ENCODE peak calls at places on chromosomes 11 and 22, in eight cellular contexts. L is activated CD8-positive, alpha-beta T cell treated with anti-CD3 and anti-CD28 coated beads for 36 hours; C is NCI-H1417; K is WTC11; G is left lung; M is IMR-90; P is NCI-H345; T is stimulated activated CD4-positive, alpha-beta T cell treated with anti-CD3 and anti-CD28 coated beads, Interleukin-12 subunit alpha, Interleukin-12 subunit beta, amount 100 ng/mL, for 24 hours. V is an unnamed sample.

GRCh38 chr11:63620928-63621539 is 6.8 kb upstream of the PLAAT3 start:
- DNase-seq in M (no peak), K (no peak), P (no peak), C (no peak), L (no peak), G (no peak), T (no peak), V (no peak)

GRCh38 chr11:46877580-46877979 is 31.5 kb upstream of the CKAP5 start:
- DNase-seq in T (no peak), G (no peak), L (no peak), C (no peak), K (no peak), M (no peak), P (no peak), V (no peak)

GRCh38 chr11:92886243-92886905 is 83.1 kb upstream of the MTNR1B start:
- DNase-seq in C (peak; percentile 95), P (peak; percentile 82), L (peak; percentile 38), K (peak; percentile 32), G (no peak), T (no peak), M (peak; percentile 61), V (peak; percentile 41)

GRCh38 chr11:12264361-12264760 is 113.0 kb upstream of the PARVA start:
- DNase-seq in K (no peak), G (no peak), T (no peak), C (no peak), L (no peak), M (no peak), P (no peak), V (no peak)

GRCh38 chr11:110092577-110093406 is at the start of gene ZC3H12C:
- DNase-seq in C (peak; percentile 96), G (peak; percentile 91), L (peak; percentile 63), K (peak; percentile 79), M (peak; percentile 90), P (peak; percentile 73), T (peak; percentile 35), V (peak; percentile 27)

GRCh38 chr11:33895752-33896137 is 3.9 kb upstream of the LMO2 start:
- DNase-seq in K (no peak), P (peak; percentile 29), M (no peak), T (no peak), L (no peak), G (no peak), C (peak; percentile 69), V (no peak)

GRCh38 chr22:25357606-25358420 is 138.4 kb downstream of the CRYBB2 start:
- DNase-seq in T (no peak), K (no peak), C (no peak), M (no peak), G (no peak), L (no peak), P (no peak), V (no peak)

GRCh38 chr11:6530848-6531247 is 33.8 kb downstream of the DNHD1 start:
- DNase-seq in G (no peak), C (no peak), T (no peak), L (no peak), P (no peak), K (no peak), M (peak; percentile 17), V (no peak)

GRCh38 chr22:50728523-50728931 is 9.5 kb upstream of the ACR start:
- DNase-seq in T (no peak), K (peak; percentile 6), G (peak; percentile 55), C (no peak), P (no peak), L (no peak), M (no peak), V (no peak)

GRCh38 chr22:29117799-29118477 is 45.1 kb downstream of the KREMEN1 start:
- DNase-seq in M (peak; percentile 24), L (no peak), T (no peak), P (no peak), K (no peak), C (no peak), G (no peak), V (no peak)

GRCh38 chr11:69967484-69967883 is 110.6 kb upstream of the ANO1 start:
- DNase-seq in M (no peak), G (no peak), P (no peak), K (no peak), C (no peak), L (no peak), T (no peak), V (no peak)

GRCh38 chr11:43567396-43567975 is 113.1 kb upstream of the HSD17B12 start:
- DNase-seq in M (peak; percentile 56), G (no peak), L (no peak), P (peak; percentile 48), T (no peak), K (no peak), C (peak; percentile 78), V (peak; percentile 61)

GRCh38 chr11:89279176-89279575 is 101.5 kb downstream of the TYR start:
- DNase-seq in K (no peak), L (no peak), G (no peak), P (no peak), T (no peak), C (no peak), M (no peak), V (no peak)

GRCh38 chr11:99260696-99261095 is 239.9 kb downstream of the CNTN5 start:
- DNase-seq in G (no peak), C (no peak), L (no peak), P (no peak), K (no peak), T (no peak), M (peak; percentile 0), V (no peak)

GRCh38 chr11:66970808-66971442 is 4.2 kb upstream of the C11orf86 start:
- DNase-seq in L (peak; percentile 51), G (no peak), K (no peak), M (peak; percentile 100), P (no peak), C (no peak), T (no peak), V (no peak)

GRCh38 chr11:118171274-118172062 is 5.0 kb downstream of the SCN2B start:
- DNase-seq in K (peak; percentile 89), M (peak; percentile 36), P (peak; percentile 81), T (peak; percentile 70), C (peak; percentile 91), G (peak; percentile 91), L (peak; percentile 84), V (peak; percentile 28)

GRCh38 chr11:132318421-132319157 is 948.2 kb downstream of the NTM start:
- DNase-seq in C (no peak), M (peak; percentile 76), P (no peak), L (no peak), T (no peak), G (no peak), K (no peak), V (no peak)